ENCODE peak calls at places on chromosomes 4 and X, in eight cellular contexts. P, H, Y, U, D, M, V and B are unnamed samples.

GRCh38 chr4:86891785-86892638 is at the start of gene C4orf36:
- DNase-seq in P (peak), H (peak), Y (peak), U (no peak), D (peak), M (peak), V (peak), B (peak)

GRCh38 chr4:5976921-5977320 is 41.3 kb downstream of the C4orf50 start:
- DNase-seq in P (peak), H (no peak), Y (peak), U (no peak), D (no peak), M (no peak), V (no peak), B (peak)

GRCh38 chrX:124282580-124282979 is 49.9 kb upstream of the TEX13D start:
- DNase-seq in P (no peak), H (no peak), Y (no peak), U (no peak), D (no peak), M (no peak), V (no peak), B (no peak)

GRCh38 chrX:148784859-148785655 is 284.6 kb downstream of the AFF2 start:
- DNase-seq in P (no peak), H (no peak), Y (no peak), U (no peak), D (no peak), M (no peak), V (no peak), B (no peak)

GRCh38 chr4:100504086-100504874 is 13.5 kb downstream of the EMCN start:
- DNase-seq in P (no peak), H (no peak), Y (no peak), U (no peak), D (no peak), M (no peak), V (no peak), B (no peak)

GRCh38 chrX:70453024-70453618 is 8.5 kb downstream of the DLG3 start:
- DNase-seq in P (no peak), H (no peak), Y (no peak), U (no peak), D (no peak), M (no peak), V (no peak), B (no peak)

GRCh38 chrX:11462648-11463047 is 169.4 kb downstream of the AMELX start:
- DNase-seq in P (no peak), H (no peak), Y (no peak), U (no peak), D (no peak), M (no peak), V (no peak), B (no peak)

GRCh38 chrX:68936608-68937007 is 107.8 kb downstream of the EFNB1 start:
- DNase-seq in P (no peak), H (peak), Y (peak), U (no peak), D (no peak), M (peak), V (no peak), B (peak)

GRCh38 chr4:52377563-52377962 is 281.5 kb downstream of the USP46 start:
- DNase-seq in P (no peak), H (no peak), Y (no peak), U (no peak), D (no peak), M (no peak), V (no peak), B (no peak)

GRCh38 chr4:173666-174314 is 49.5 kb downstream of the ZNF718 start:
- DNase-seq in P (no peak), H (no peak), Y (no peak), U (no peak), D (no peak), M (no peak), V (no peak), B (no peak)

GRCh38 chr4:78937837-78938236 is 1.4 kb downstream of the PAQR3 start:
- DNase-seq in P (no peak), H (no peak), Y (no peak), U (peak), D (no peak), M (no peak), V (no peak), B (no peak)

GRCh38 chr4:101724093-101724492 is 66.4 kb upstream of the BANK1 start:
- DNase-seq in P (no peak), H (no peak), Y (no peak), U (no peak), D (no peak), M (no peak), V (no peak), B (no peak)

GRCh38 chr4:24470681-24471622 is 113.4 kb downstream of the DHX15 start:
- DNase-seq in P (no peak), H (no peak), Y (no peak), U (no peak), D (no peak), M (peak), V (no peak), B (peak)

GRCh38 chr4:168716411-168717129 is 219.7 kb downstream of the PALLD start:
- DNase-seq in P (no peak), H (no peak), Y (no peak), U (no peak), D (no peak), M (no peak), V (no peak), B (no peak)

GRCh38 chrX:101931104-101931493 is 728 bp downstream of the ZMAT1 start:
- DNase-seq in P (no peak), H (no peak), Y (no peak), U (no peak), D (no peak), M (no peak), V (no peak), B (no peak)
- H3K4me3 ChIP-seq in P (peak), H (peak), Y (peak), U (peak), D (peak), M (peak), V (peak), B (peak)

GRCh38 chr4:112650332-112650731 is 13.4 kb downstream of the LARP7 start:
- DNase-seq in P (no peak), H (no peak), Y (no peak), U (no peak), D (no peak), M (no peak), V (no peak), B (no peak)
- TF ChIP-seq POLR2AphosphoS5 in P (no peak), H (no peak), Y (no peak), U (no peak), D (no peak), M (no peak), V (no peak), B (no peak)

GRCh38 chrX:120560405-120560841 is 339 bp downstream of the CUL4B start:
- DNase-seq in P (no peak), H (peak), Y (peak), U (peak), D (no peak), M (no peak), V (no peak), B (peak)
- TF ChIP-seq POLR2A in P (no peak), H (no peak), Y (no peak), U (no peak), D (no peak), M (no peak), V (no peak), B (no peak)

GRCh38 chrX:22430701-22431100 is 158.0 kb downstream of the CBLL2 start:
- DNase-seq in P (no peak), H (no peak), Y (no peak), U (no peak), D (no peak), M (no peak), V (no peak), B (no peak)
- H3K4me3 ChIP-seq in P (no peak), H (no peak), Y (no peak), U (no peak), D (no peak), M (no peak), V (no peak), B (no peak)

DNA sequence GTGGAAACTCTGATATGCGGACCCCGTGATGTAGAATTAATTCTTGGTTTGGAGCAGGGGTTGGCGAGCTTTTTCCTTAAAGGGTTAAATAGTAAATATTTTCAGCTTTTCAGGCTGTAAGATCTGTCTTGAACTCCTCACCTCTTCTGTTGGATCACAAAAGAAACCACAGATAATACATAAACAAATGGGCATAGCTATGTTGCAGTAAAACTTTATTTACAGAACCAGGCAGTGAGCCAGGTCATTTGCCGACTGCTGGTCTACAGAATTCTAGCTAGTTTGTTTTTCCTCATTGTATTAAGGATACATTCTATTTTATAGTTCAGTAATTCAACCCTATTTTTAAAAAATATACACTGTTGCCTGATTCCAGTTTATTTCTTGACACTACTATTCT is 116.6 kb downstream of the PAPSS1 start:
- DNase-seq in P (no peak), H (peak), Y (no peak), U (no peak), D (no peak), M (no peak), V (no peak), B (no peak)
- TF ChIP-seq POLR2AphosphoS5 in P (no peak), H (no peak), Y (no peak), U (no peak), D (no peak), M (no peak), V (no peak), B (peak)

GRCh38 chrX:78102100-78102499 is 1.9 kb upstream of the PGK1 start:
- DNase-seq in P (no peak), H (no peak), Y (no peak), U (no peak), D (no peak), M (no peak), V (no peak), B (no peak)

GRCh38 chrX:78103001-78103634 is 930 bp upstream of the PGK1 start:
- DNase-seq in P (no peak), H (no peak), Y (no peak), U (no peak), D (no peak), M (no peak), V (no peak), B (no peak)

GRCh38 chrX:78105944-78106650 is 2.0 kb downstream of the PGK1 start:
- DNase-seq in P (no peak), H (no peak), Y (no peak), U (no peak), D (no peak), M (no peak), V (no peak), B (no peak)

GRCh38 chrX:78104447-78105176 is 564 bp downstream of the PGK1 start:
- DNase-seq in P (no peak), H (peak), Y (peak), U (peak), D (no peak), M (peak), V (peak), B (peak)

GRCh38 chrX:78103656-78104446 is at the start of gene PGK1:
- DNase-seq in P (peak), H (peak), Y (peak), U (peak), D (peak), M (peak), V (peak), B (peak)
- TF ChIP-seq POLR2A in P (peak), H (no peak), Y (peak), U (peak), D (peak), M (peak), V (peak), B (peak)